ENCODE peak calls at places on chromosomes 16 and 17, in seven cellular contexts. One of them, this sample, is unnamed. For H3K9me3, the result is how much of the 10 kb centered on the place peaks cover.

GRCh38 chr16:56372013-56372634 is 53.2 kb downstream of the AMFR start:
- DNase-seq in Peyer's patch: no peak
- DNase-seq in cardiac muscle cell: no peak
- DNase-seq in A549: no peak
- DNase-seq in tibial artery: no peak
- DNase-seq in thoracic aorta: no peak
- DNase-seq in heart left ventricle: no peak
- DNase-seq in this sample: no peak

GRCh38 chr16:73082608-73083007 is 34.7 kb upstream of the ZFHX3 start:
- DNase-seq in cardiac muscle cell: no peak
- DNase-seq in thoracic aorta: no peak
- DNase-seq in A549: no peak
- DNase-seq in tibial artery: peak
- DNase-seq in heart left ventricle: no peak
- DNase-seq in Peyer's patch: no peak
- DNase-seq in this sample: peak

GRCh38 chr16:29710227-29711219 is 31.5 kb downstream of the QPRT start:
- DNase-seq in thoracic aorta: no peak
- DNase-seq in Peyer's patch: no peak
- DNase-seq in tibial artery: no peak
- DNase-seq in heart left ventricle: no peak
- DNase-seq in A549: peak
- DNase-seq in cardiac muscle cell: peak
- DNase-seq in this sample: peak

GRCh38 chr16:28033870-28034269 is 29.6 kb downstream of the GSG1L start:
- DNase-seq in A549: no peak
- DNase-seq in heart left ventricle: no peak
- DNase-seq in tibial artery: no peak
- DNase-seq in cardiac muscle cell: no peak
- DNase-seq in Peyer's patch: no peak
- DNase-seq in thoracic aorta: no peak
- DNase-seq in this sample: no peak

GRCh38 chr17:60141111-60142018 is 8.4 kb upstream of the CA4 start:
- DNase-seq in thoracic aorta: no peak
- DNase-seq in tibial artery: no peak
- DNase-seq in A549: no peak
- DNase-seq in cardiac muscle cell: peak
- DNase-seq in Peyer's patch: no peak
- DNase-seq in heart left ventricle: no peak
- DNase-seq in this sample: no peak

GRCh38 chr17:8147805-8148404 is 4.3 kb downstream of the PER1 start:
- DNase-seq in cardiac muscle cell: no peak
- DNase-seq in A549: no peak
- DNase-seq in Peyer's patch: no peak
- DNase-seq in heart left ventricle: no peak
- DNase-seq in tibial artery: no peak
- DNase-seq in thoracic aorta: no peak
- DNase-seq in this sample: no peak

GRCh38 chr17:43864161-43864706 is 17.3 kb downstream of the CD300LG start:
- DNase-seq in cardiac muscle cell: no peak
- DNase-seq in thoracic aorta: no peak
- DNase-seq in A549: no peak
- DNase-seq in heart left ventricle: no peak
- DNase-seq in tibial artery: peak
- DNase-seq in Peyer's patch: no peak
- DNase-seq in this sample: no peak

GRCh38 chr17:51029568-51030463 is 90.9 kb downstream of the SPAG9 start:
- DNase-seq in cardiac muscle cell: no peak
- DNase-seq in A549: no peak
- DNase-seq in tibial artery: no peak
- DNase-seq in heart left ventricle: no peak
- DNase-seq in Peyer's patch: no peak
- DNase-seq in thoracic aorta: no peak
- DNase-seq in this sample: no peak

GRCh38 chr16:66874079-66874775 is 6.1 kb upstream of the PDP2 start:
- DNase-seq in A549: no peak
- DNase-seq in thoracic aorta: no peak
- DNase-seq in heart left ventricle: no peak
- DNase-seq in tibial artery: no peak
- DNase-seq in cardiac muscle cell: no peak
- DNase-seq in Peyer's patch: no peak
- DNase-seq in this sample: no peak

GRCh38 chr17:67260051-67260987 is 15.3 kb upstream of the HELZ start:
- DNase-seq in Peyer's patch: no peak
- DNase-seq in tibial artery: no peak
- DNase-seq in A549: no peak
- DNase-seq in cardiac muscle cell: no peak
- DNase-seq in thoracic aorta: no peak
- DNase-seq in heart left ventricle: peak
- DNase-seq in this sample: no peak

GRCh38 chr17:71548540-71549190 is 572.2 kb upstream of the SOX9 start:
- DNase-seq in heart left ventricle: no peak
- DNase-seq in thoracic aorta: no peak
- DNase-seq in Peyer's patch: no peak
- DNase-seq in cardiac muscle cell: no peak
- DNase-seq in A549: no peak
- DNase-seq in tibial artery: no peak
- DNase-seq in this sample: no peak

DNA sequence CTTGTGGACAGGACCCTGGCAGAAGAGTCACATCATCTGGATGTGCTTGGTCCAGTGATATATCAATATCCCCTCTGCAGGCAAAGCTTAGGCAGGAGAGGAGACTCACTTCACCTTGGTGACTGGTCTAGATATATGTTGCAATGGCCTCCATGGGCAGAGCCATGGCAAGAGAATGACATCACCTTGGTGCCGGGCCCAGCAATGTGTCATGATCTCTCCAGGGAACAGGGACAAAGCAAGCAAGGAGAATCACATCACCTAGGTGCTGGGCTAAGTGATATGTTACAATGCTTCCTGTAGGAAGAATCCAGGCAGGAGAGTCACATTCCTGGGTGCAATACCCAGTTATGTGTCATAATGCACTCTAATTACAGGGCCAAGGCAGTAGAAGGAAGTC is 2106.2 kb downstream of the TP53TG3F start:
- DNase-seq in tibial artery: no peak
- DNase-seq in A549: no peak
- DNase-seq in thoracic aorta: no peak
- DNase-seq in heart left ventricle: no peak
- DNase-seq in cardiac muscle cell: no peak
- DNase-seq in Peyer's patch: no peak
- DNase-seq in this sample: no peak
- H3K9me3 ChIP-seq in tibial artery: under half
- H3K9me3 ChIP-seq in A549: under half
- H3K9me3 ChIP-seq in thoracic aorta: under half
- H3K9me3 ChIP-seq in heart left ventricle: under half
- H3K9me3 ChIP-seq in cardiac muscle cell: under half
- H3K9me3 ChIP-seq in Peyer's patch: under half
- H3K9me3 ChIP-seq in this sample: under half

GRCh38 chr17:14311186-14311705 is 10.4 kb downstream of the HS3ST3B1 start:
- DNase-seq in Peyer's patch: no peak
- DNase-seq in tibial artery: no peak
- DNase-seq in thoracic aorta: no peak
- DNase-seq in cardiac muscle cell: no peak
- DNase-seq in A549: no peak
- DNase-seq in heart left ventricle: no peak
- DNase-seq in this sample: no peak

GRCh38 chr17:14310101-14310500 is 9.2 kb downstream of the HS3ST3B1 start:
- DNase-seq in A549: no peak
- DNase-seq in thoracic aorta: no peak
- DNase-seq in cardiac muscle cell: no peak
- DNase-seq in Peyer's patch: no peak
- DNase-seq in tibial artery: no peak
- DNase-seq in heart left ventricle: no peak
- DNase-seq in this sample: no peak

GRCh38 chr17:14308965-14309879 is 8.3 kb downstream of the HS3ST3B1 start:
- DNase-seq in A549: peak
- DNase-seq in Peyer's patch: peak
- DNase-seq in thoracic aorta: no peak
- DNase-seq in cardiac muscle cell: peak
- DNase-seq in heart left ventricle: peak
- DNase-seq in tibial artery: peak
- DNase-seq in this sample: peak

GRCh38 chr17:14311979-14312378 is 11.1 kb downstream of the HS3ST3B1 start:
- DNase-seq in heart left ventricle: peak
- DNase-seq in Peyer's patch: no peak
- DNase-seq in tibial artery: no peak
- DNase-seq in thoracic aorta: no peak
- DNase-seq in cardiac muscle cell: no peak
- DNase-seq in A549: no peak
- DNase-seq in this sample: no peak

GRCh38 chr17:14310584-14310983 is 9.7 kb downstream of the HS3ST3B1 start:
- DNase-seq in thoracic aorta: no peak
- DNase-seq in A549: no peak
- DNase-seq in heart left ventricle: peak
- DNase-seq in tibial artery: no peak
- DNase-seq in cardiac muscle cell: no peak
- DNase-seq in Peyer's patch: no peak
- DNase-seq in this sample: no peak
- H3K4me3 ChIP-seq in thoracic aorta: no peak
- H3K4me3 ChIP-seq in A549: no peak
- H3K4me3 ChIP-seq in heart left ventricle: no peak
- H3K4me3 ChIP-seq in tibial artery: no peak
- H3K4me3 ChIP-seq in cardiac muscle cell: no peak
- H3K4me3 ChIP-seq in Peyer's patch: no peak
- H3K4me3 ChIP-seq in this sample: no peak

GRCh38 chr16:77946834-77947233 is 75.5 kb upstream of the CLEC3A start:
- DNase-seq in tibial artery: no peak
- DNase-seq in Peyer's patch: no peak
- DNase-seq in thoracic aorta: no peak
- DNase-seq in cardiac muscle cell: no peak
- DNase-seq in A549: no peak
- DNase-seq in heart left ventricle: no peak
- DNase-seq in this sample: no peak

GRCh38 chr16:77949445-77949844 is 72.9 kb upstream of the CLEC3A start:
- DNase-seq in thoracic aorta: no peak
- DNase-seq in heart left ventricle: peak
- DNase-seq in tibial artery: no peak
- DNase-seq in cardiac muscle cell: no peak
- DNase-seq in Peyer's patch: no peak
- DNase-seq in A549: no peak
- DNase-seq in this sample: no peak

GRCh38 chr16:77955127-77955526 is 67.2 kb upstream of the CLEC3A start:
- DNase-seq in Peyer's patch: no peak
- DNase-seq in cardiac muscle cell: no peak
- DNase-seq in tibial artery: no peak
- DNase-seq in thoracic aorta: no peak
- DNase-seq in heart left ventricle: no peak
- DNase-seq in A549: no peak
- DNase-seq in this sample: no peak

GRCh38 chr16:77956231-77956630 is 66.1 kb upstream of the CLEC3A start:
- DNase-seq in thoracic aorta: no peak
- DNase-seq in heart left ventricle: no peak
- DNase-seq in cardiac muscle cell: no peak
- DNase-seq in Peyer's patch: no peak
- DNase-seq in tibial artery: no peak
- DNase-seq in A549: no peak
- DNase-seq in this sample: no peak

DNA sequence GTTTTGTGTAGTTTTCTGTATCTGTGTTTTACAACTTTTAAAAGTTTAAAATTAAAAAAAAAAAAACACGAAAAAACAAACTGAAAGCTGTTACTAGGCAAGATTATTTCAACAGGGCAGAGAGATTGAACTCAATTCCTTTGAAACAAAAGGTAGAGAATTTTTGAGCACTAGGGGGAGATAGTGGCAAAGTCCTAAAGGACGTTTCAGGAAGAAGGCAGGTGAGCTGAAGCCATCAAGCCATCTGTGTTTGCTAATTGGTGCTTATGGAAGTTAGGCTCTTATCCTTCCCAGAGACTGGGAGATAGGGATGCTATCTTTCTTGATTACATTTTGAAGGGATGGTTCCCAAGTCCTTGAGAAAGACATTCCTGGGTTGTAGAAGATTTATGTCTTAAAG is 70.6 kb upstream of the CLEC3A start:
- DNase-seq in A549: peak
- DNase-seq in heart left ventricle: no peak
- DNase-seq in thoracic aorta: no peak
- DNase-seq in tibial artery: no peak
- DNase-seq in Peyer's patch: no peak
- DNase-seq in cardiac muscle cell: peak
- DNase-seq in this sample: no peak
- TF ChIP-seq CTCF in A549: peak
- TF ChIP-seq CTCF in heart left ventricle: no peak
- TF ChIP-seq CTCF in thoracic aorta: peak
- TF ChIP-seq CTCF in tibial artery: no peak
- TF ChIP-seq CTCF in Peyer's patch: no peak
- TF ChIP-seq CTCF in cardiac muscle cell: peak
- TF ChIP-seq CTCF in this sample: peak

DNA sequence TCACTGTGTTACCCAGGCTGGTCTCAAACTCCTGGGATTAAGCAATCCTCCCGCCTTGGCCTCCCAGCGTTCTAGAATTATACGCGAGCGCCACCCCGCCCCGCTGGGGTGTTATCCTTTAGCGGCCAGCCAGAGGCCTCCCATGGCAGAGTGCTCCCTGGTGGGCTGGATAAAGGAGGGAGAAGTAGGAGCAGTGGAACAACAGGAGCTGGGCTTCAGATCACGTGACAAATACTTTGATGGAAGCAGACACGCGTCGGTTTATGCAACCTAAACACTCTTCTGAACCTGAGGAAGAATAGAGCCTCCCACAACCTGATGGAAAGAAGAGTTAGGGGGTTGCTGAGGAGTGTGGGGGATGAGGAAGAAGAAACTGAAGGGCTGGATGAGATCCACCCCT is 2114.0 kb downstream of the TP53TG3F start:
- DNase-seq in Peyer's patch: no peak
- DNase-seq in thoracic aorta: no peak
- DNase-seq in heart left ventricle: no peak
- DNase-seq in A549: no peak
- DNase-seq in cardiac muscle cell: no peak
- DNase-seq in tibial artery: no peak
- DNase-seq in this sample: no peak
- H3K9me3 ChIP-seq in Peyer's patch: under half
- H3K9me3 ChIP-seq in thoracic aorta: under half
- H3K9me3 ChIP-seq in heart left ventricle: under half
- H3K9me3 ChIP-seq in A549: under half
- H3K9me3 ChIP-seq in cardiac muscle cell: under half
- H3K9me3 ChIP-seq in tibial artery: under half
- H3K9me3 ChIP-seq in this sample: half or more

GRCh38 chr17:82870541-82870940 is 30.7 kb upstream of the ZNF750 start:
- DNase-seq in cardiac muscle cell: no peak
- DNase-seq in thoracic aorta: no peak
- DNase-seq in A549: no peak
- DNase-seq in tibial artery: no peak
- DNase-seq in heart left ventricle: no peak
- DNase-seq in Peyer's patch: no peak
- DNase-seq in this sample: no peak
- H3K4me3 ChIP-seq in cardiac muscle cell: no peak
- H3K4me3 ChIP-seq in thoracic aorta: no peak
- H3K4me3 ChIP-seq in A549: no peak
- H3K4me3 ChIP-seq in tibial artery: no peak
- H3K4me3 ChIP-seq in heart left ventricle: no peak
- H3K4me3 ChIP-seq in Peyer's patch: no peak
- H3K4me3 ChIP-seq in this sample: no peak

This sample was measured in AG04450.